ENCODE peak calls at places on chromosomes 5 and 9, in eight cellular contexts. U is right lobe of liver, Q is BJ, B is astrocyte, R is HT1080, L is COR-L47, V is OCI-LY7, H is HT-29. S is an unnamed sample.

GRCh38 chr5:54905942-54906537 is 79.4 kb downstream of the ESM1 start:
- DNase-seq in Q (peak), U (no peak), H (peak), V (peak), B (no peak), R (peak), L (peak), S (peak)

GRCh38 chr5:81579525-81579924 is 171.4 kb downstream of the SSBP2 start:
- DNase-seq in Q (no peak), R (no peak), H (no peak), U (no peak), B (no peak), V (peak), L (peak), S (peak)

GRCh38 chr9:92147030-92147853 is 32.0 kb upstream of the SPTLC1 start:
- DNase-seq in U (no peak), L (peak), Q (peak), V (no peak), R (peak), H (peak), B (peak), S (peak)

GRCh38 chr5:73215525-73215890 is 42.5 kb downstream of the TMEM174 start:
- DNase-seq in U (no peak), H (no peak), B (no peak), L (no peak), Q (no peak), V (no peak), R (no peak), S (no peak)

GRCh38 chr9:115353681-115354080 is 235.7 kb upstream of the TNC start:
- DNase-seq in H (no peak), V (no peak), B (peak), U (no peak), Q (peak), L (no peak), R (no peak), S (no peak)

GRCh38 chr5:1543398-1544293 is 19.9 kb upstream of the LPCAT1 start:
- DNase-seq in L (no peak), B (no peak), U (peak), Q (no peak), H (no peak), V (no peak), R (no peak), S (no peak)

GRCh38 chr5:107217721-107218130 is 453.0 kb downstream of the EFNA5 start:
- DNase-seq in L (no peak), U (no peak), V (no peak), H (peak), Q (no peak), B (no peak), R (peak), S (no peak)

GRCh38 chr9:132160802-132161742 is 786 bp upstream of the NTNG2 start:
- DNase-seq in B (peak), Q (no peak), H (no peak), L (no peak), V (peak), U (no peak), R (peak), S (peak)

GRCh38 chr5:81132381-81132780 is 100.7 kb upstream of the CKMT2 start:
- DNase-seq in Q (no peak), H (no peak), L (no peak), V (no peak), B (no peak), U (no peak), R (no peak), S (no peak)

GRCh38 chr9:116027511-116027910 is 126.1 kb upstream of the PAPPA start:
- DNase-seq in B (peak), Q (no peak), H (no peak), V (no peak), R (peak), U (no peak), L (no peak), S (no peak)

GRCh38 chr9:97906236-97906831 is 16.0 kb downstream of the TRMO start:
- DNase-seq in H (no peak), U (no peak), R (no peak), B (no peak), L (no peak), Q (no peak), V (no peak), S (no peak)

GRCh38 chr5:68542207-68542606 is 326.7 kb downstream of the PIK3R1 start:
- DNase-seq in B (no peak), V (no peak), H (no peak), Q (no peak), R (no peak), L (no peak), U (no peak), S (no peak)

GRCh38 chr9:107213561-107214028 is 69.5 kb upstream of the RAD23B start:
- DNase-seq in L (no peak), V (no peak), B (peak), U (no peak), R (peak), H (peak), Q (peak), S (peak)

GRCh38 chr5:45189481-45189880 is 380.7 kb downstream of the MRPS30 start:
- DNase-seq in L (no peak), V (no peak), H (peak), U (no peak), Q (no peak), R (no peak), B (no peak), S (no peak)

GRCh38 chr5:174273325-174273724 is 227.8 kb downstream of the NSG2 start:
- DNase-seq in R (no peak), B (no peak), L (no peak), Q (no peak), U (no peak), V (no peak), H (no peak), S (no peak)

GRCh38 chr5:97400537-97400936 is 217.5 kb upstream of the RIOK2 start:
- DNase-seq in L (no peak), H (no peak), U (no peak), R (no peak), V (no peak), B (no peak), Q (no peak), S (no peak)

GRCh38 chr5:80959768-80960442 is at the start of gene RASGRF2:
- DNase-seq in U (peak), Q (no peak), H (peak), B (peak), R (peak), L (peak), V (no peak), S (peak)

GRCh38 chr9:130972957-130973685 is 34.1 kb upstream of the FIBCD1 start:
- DNase-seq in Q (no peak), H (no peak), V (no peak), U (no peak), B (no peak), L (no peak), R (no peak), S (no peak)

GRCh38 chr9:109411818-109412352 is 86.2 kb downstream of the PTPN3 start:
- DNase-seq in L (peak), V (peak), R (no peak), B (peak), U (no peak), H (peak), Q (peak), S (peak)

GRCh38 chr5:113166710-113167366 is 190.2 kb downstream of the DCP2 start:
- DNase-seq in L (no peak), V (no peak), Q (no peak), R (peak), U (no peak), H (peak), B (peak), S (peak)

GRCh38 chr5:95959051-95959963 is 2.3 kb downstream of the ELL2 start:
- DNase-seq in U (no peak), V (no peak), H (peak), Q (no peak), R (peak), B (peak), L (no peak), S (peak)

GRCh38 chr9:68627594-68627993 is 77.4 kb upstream of the PIP5K1B start:
- DNase-seq in V (no peak), L (no peak), U (no peak), H (no peak), R (no peak), B (no peak), Q (no peak), S (no peak)